ENCODE peak calls at places on chromosomes 6 and 20, in eight cellular contexts. One of them, this sample, is unnamed.

GRCh38 chr6:156167289-156168076 is 609.7 kb upstream of the ARID1B start:
- DNase-seq in DND-41: no peak
- DNase-seq in left lung: no peak
- DNase-seq in right cardiac atrium: peak; percentile 59
- DNase-seq in mesendoderm: no peak
- DNase-seq in CD8-positive, alpha-beta memory T cell: no peak
- DNase-seq in kidney: no peak
- DNase-seq in cardiac muscle cell: no peak
- DNase-seq in this sample: no peak

GRCh38 chr20:34022154-34022842 is 28.6 kb downstream of the RALY start:
- DNase-seq in DND-41: no peak
- DNase-seq in left lung: no peak
- DNase-seq in right cardiac atrium: no peak
- DNase-seq in mesendoderm: peak; percentile 63
- DNase-seq in CD8-positive, alpha-beta memory T cell: no peak
- DNase-seq in kidney: no peak
- DNase-seq in cardiac muscle cell: peak; percentile 34
- DNase-seq in this sample: no peak

GRCh38 chr20:32577657-32578056 is 7.5 kb downstream of the NOL4L start:
- DNase-seq in DND-41: no peak
- DNase-seq in left lung: no peak
- DNase-seq in right cardiac atrium: no peak
- DNase-seq in mesendoderm: no peak
- DNase-seq in CD8-positive, alpha-beta memory T cell: no peak
- DNase-seq in kidney: no peak
- DNase-seq in cardiac muscle cell: no peak
- DNase-seq in this sample: no peak

GRCh38 chr6:72669324-72669723 is 47.5 kb downstream of the KCNQ5 start:
- DNase-seq in DND-41: peak; percentile 16
- DNase-seq in left lung: no peak
- DNase-seq in right cardiac atrium: no peak
- DNase-seq in mesendoderm: no peak
- DNase-seq in CD8-positive, alpha-beta memory T cell: no peak
- DNase-seq in kidney: no peak
- DNase-seq in cardiac muscle cell: no peak
- DNase-seq in this sample: peak; percentile 17

GRCh38 chr20:41408986-41409385 is 42.4 kb upstream of the EMILIN3 start:
- DNase-seq in DND-41: no peak
- DNase-seq in left lung: no peak
- DNase-seq in right cardiac atrium: peak; percentile 68
- DNase-seq in mesendoderm: no peak
- DNase-seq in CD8-positive, alpha-beta memory T cell: no peak
- DNase-seq in kidney: no peak
- DNase-seq in cardiac muscle cell: no peak
- DNase-seq in this sample: no peak

GRCh38 chr6:85035769-85036168 is 271.4 kb upstream of the TBX18 start:
- DNase-seq in DND-41: no peak
- DNase-seq in left lung: no peak
- DNase-seq in right cardiac atrium: no peak
- DNase-seq in mesendoderm: no peak
- DNase-seq in CD8-positive, alpha-beta memory T cell: no peak
- DNase-seq in kidney: no peak
- DNase-seq in cardiac muscle cell: no peak
- DNase-seq in this sample: no peak

GRCh38 chr6:141562801-141563763 is 569.6 kb upstream of the GJE1 start:
- DNase-seq in DND-41: peak; percentile 71
- DNase-seq in left lung: no peak
- DNase-seq in right cardiac atrium: peak; percentile 70
- DNase-seq in mesendoderm: peak; percentile 86
- DNase-seq in CD8-positive, alpha-beta memory T cell: peak; percentile 78
- DNase-seq in kidney: no peak
- DNase-seq in cardiac muscle cell: peak; percentile 80
- DNase-seq in this sample: peak; percentile 55

GRCh38 chr6:29447670-29448069 is 8.6 kb downstream of the OR10C1 start:
- DNase-seq in DND-41: no peak
- DNase-seq in left lung: no peak
- DNase-seq in right cardiac atrium: no peak
- DNase-seq in mesendoderm: peak; percentile 89
- DNase-seq in CD8-positive, alpha-beta memory T cell: no peak
- DNase-seq in kidney: no peak
- DNase-seq in cardiac muscle cell: peak; percentile 16
- DNase-seq in this sample: no peak

GRCh38 chr20:38343107-38343797 is 3.0 kb upstream of the LBP start:
- DNase-seq in DND-41: no peak
- DNase-seq in left lung: no peak
- DNase-seq in right cardiac atrium: peak; percentile 85
- DNase-seq in mesendoderm: no peak
- DNase-seq in CD8-positive, alpha-beta memory T cell: no peak
- DNase-seq in kidney: peak; percentile 84
- DNase-seq in cardiac muscle cell: no peak
- DNase-seq in this sample: no peak

GRCh38 chr6:18327621-18328548 is 59.3 kb upstream of the RNF144B start:
- DNase-seq in DND-41: no peak
- DNase-seq in left lung: peak; percentile 83
- DNase-seq in right cardiac atrium: peak; percentile 62
- DNase-seq in mesendoderm: peak; percentile 33
- DNase-seq in CD8-positive, alpha-beta memory T cell: no peak
- DNase-seq in kidney: peak; percentile 77
- DNase-seq in cardiac muscle cell: no peak
- DNase-seq in this sample: no peak

GRCh38 chr20:23366384-23366783 is 4.4 kb downstream of the GZF1 start:
- DNase-seq in DND-41: no peak
- DNase-seq in left lung: no peak
- DNase-seq in right cardiac atrium: no peak
- DNase-seq in mesendoderm: no peak
- DNase-seq in CD8-positive, alpha-beta memory T cell: no peak
- DNase-seq in kidney: no peak
- DNase-seq in cardiac muscle cell: no peak
- DNase-seq in this sample: no peak

GRCh38 chr20:44720994-44721784 is 6.0 kb downstream of the CCN5 start:
- DNase-seq in DND-41: no peak
- DNase-seq in left lung: no peak
- DNase-seq in right cardiac atrium: peak; percentile 90
- DNase-seq in mesendoderm: no peak
- DNase-seq in CD8-positive, alpha-beta memory T cell: no peak
- DNase-seq in kidney: peak; percentile 49
- DNase-seq in cardiac muscle cell: no peak
- DNase-seq in this sample: no peak

GRCh38 chr6:11042750-11043551 is 1.2 kb downstream of the ELOVL2 start:
- DNase-seq in DND-41: no peak
- DNase-seq in left lung: no peak
- DNase-seq in right cardiac atrium: no peak
- DNase-seq in mesendoderm: peak; percentile 34
- DNase-seq in CD8-positive, alpha-beta memory T cell: no peak
- DNase-seq in kidney: no peak
- DNase-seq in cardiac muscle cell: no peak
- DNase-seq in this sample: peak; percentile 1
- H3K4me3 ChIP-seq in DND-41: no peak overlapping the region
- H3K4me3 ChIP-seq in left lung: no peak overlapping the region
- H3K4me3 ChIP-seq in right cardiac atrium: peak overlapping the region; percentile 95
- H3K4me3 ChIP-seq in mesendoderm: peak overlapping the region; percentile 62
- H3K4me3 ChIP-seq in CD8-positive, alpha-beta memory T cell: no peak overlapping the region
- H3K4me3 ChIP-seq in kidney: no peak overlapping the region
- H3K4me3 ChIP-seq in cardiac muscle cell: peak overlapping the region; percentile 71
- H3K4me3 ChIP-seq in this sample: no peak overlapping the region

GRCh38 chr20:3777381-3777725 is 3.9 kb downstream of the SPEF1 start:
- DNase-seq in DND-41: no peak
- DNase-seq in left lung: no peak
- DNase-seq in right cardiac atrium: no peak
- DNase-seq in mesendoderm: no peak
- DNase-seq in CD8-positive, alpha-beta memory T cell: no peak
- DNase-seq in kidney: no peak
- DNase-seq in cardiac muscle cell: no peak
- DNase-seq in this sample: no peak
- H3K27ac ChIP-seq in DND-41: no peak overlapping the region
- H3K27ac ChIP-seq in left lung: no peak overlapping the region
- H3K27ac ChIP-seq in right cardiac atrium: no peak overlapping the region
- H3K27ac ChIP-seq in mesendoderm: no peak overlapping the region
- H3K27ac ChIP-seq in CD8-positive, alpha-beta memory T cell: no peak overlapping the region
- H3K27ac ChIP-seq in kidney: no peak overlapping the region
- H3K27ac ChIP-seq in cardiac muscle cell: no peak overlapping the region
- H3K27ac ChIP-seq in this sample: peak overlapping the region; percentile 26

GRCh38 chr6:13635948-13636658 is 21.0 kb downstream of the NOL7 start:
- DNase-seq in DND-41: no peak
- DNase-seq in left lung: no peak
- DNase-seq in right cardiac atrium: no peak
- DNase-seq in mesendoderm: peak; percentile 42
- DNase-seq in CD8-positive, alpha-beta memory T cell: no peak
- DNase-seq in kidney: no peak
- DNase-seq in cardiac muscle cell: no peak
- DNase-seq in this sample: no peak
- H3K4me3 ChIP-seq in DND-41: no peak overlapping the region
- H3K4me3 ChIP-seq in left lung: no peak overlapping the region
- H3K4me3 ChIP-seq in right cardiac atrium: no peak overlapping the region
- H3K4me3 ChIP-seq in mesendoderm: no peak overlapping the region
- H3K4me3 ChIP-seq in CD8-positive, alpha-beta memory T cell: no peak overlapping the region
- H3K4me3 ChIP-seq in kidney: no peak overlapping the region
- H3K4me3 ChIP-seq in cardiac muscle cell: no peak overlapping the region
- H3K4me3 ChIP-seq in this sample: no peak overlapping the region

DNA sequence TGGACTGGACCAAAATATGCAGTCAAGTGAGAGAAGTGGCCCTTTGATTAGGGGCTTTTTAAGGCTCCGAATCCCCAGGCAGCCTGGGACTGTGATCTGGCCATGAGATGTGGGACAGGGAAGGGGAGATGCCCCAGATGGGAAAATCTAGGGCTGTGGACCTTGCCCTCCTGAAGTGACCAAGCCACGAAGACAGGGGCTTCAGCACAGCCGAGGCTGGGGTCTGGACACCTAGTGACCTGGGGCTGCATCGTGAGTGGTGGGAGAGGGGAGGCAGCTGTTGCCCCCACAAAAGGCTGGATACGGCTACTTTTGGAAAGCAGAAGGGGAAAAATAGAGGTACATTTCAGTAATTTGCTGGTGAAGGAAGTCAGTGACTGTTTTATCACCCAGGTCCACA is 139.5 kb upstream of the SLC24A3 start:
- DNase-seq in DND-41: no peak
- DNase-seq in left lung: no peak
- DNase-seq in right cardiac atrium: no peak
- DNase-seq in mesendoderm: no peak
- DNase-seq in CD8-positive, alpha-beta memory T cell: no peak
- DNase-seq in kidney: no peak
- DNase-seq in cardiac muscle cell: no peak
- DNase-seq in this sample: no peak
- H3K27ac ChIP-seq in DND-41: no peak overlapping the region
- H3K27ac ChIP-seq in left lung: no peak overlapping the region
- H3K27ac ChIP-seq in right cardiac atrium: no peak overlapping the region
- H3K27ac ChIP-seq in mesendoderm: no peak overlapping the region
- H3K27ac ChIP-seq in CD8-positive, alpha-beta memory T cell: no peak overlapping the region
- H3K27ac ChIP-seq in kidney: no peak overlapping the region
- H3K27ac ChIP-seq in cardiac muscle cell: no peak overlapping the region
- H3K27ac ChIP-seq in this sample: no peak overlapping the region

GRCh38 chr6:88964509-88964908 is 1.1 kb upstream of the RNGTT start:
- DNase-seq in DND-41: no peak
- DNase-seq in left lung: no peak
- DNase-seq in right cardiac atrium: no peak
- DNase-seq in mesendoderm: peak; percentile 60
- DNase-seq in CD8-positive, alpha-beta memory T cell: no peak
- DNase-seq in kidney: no peak
- DNase-seq in cardiac muscle cell: no peak
- DNase-seq in this sample: no peak
- H3K4me3 ChIP-seq in DND-41: peak overlapping the region; percentile 99
- H3K4me3 ChIP-seq in left lung: peak overlapping the region; percentile 75
- H3K4me3 ChIP-seq in right cardiac atrium: peak overlapping the region; percentile 68
- H3K4me3 ChIP-seq in mesendoderm: no peak overlapping the region
- H3K4me3 ChIP-seq in CD8-positive, alpha-beta memory T cell: peak overlapping the region; percentile 97
- H3K4me3 ChIP-seq in kidney: peak overlapping the region; percentile 83
- H3K4me3 ChIP-seq in cardiac muscle cell: peak overlapping the region; percentile 71
- H3K4me3 ChIP-seq in this sample: peak overlapping the region; percentile 82

GRCh38 chr6:7907159-7907558 is 3.4 kb downstream of the TXNDC5 start:
- DNase-seq in DND-41: no peak
- DNase-seq in left lung: no peak
- DNase-seq in right cardiac atrium: no peak
- DNase-seq in mesendoderm: no peak
- DNase-seq in CD8-positive, alpha-beta memory T cell: no peak
- DNase-seq in kidney: no peak
- DNase-seq in cardiac muscle cell: no peak
- DNase-seq in this sample: no peak
- H3K27ac ChIP-seq in DND-41: no peak overlapping the region
- H3K27ac ChIP-seq in left lung: no peak overlapping the region
- H3K27ac ChIP-seq in right cardiac atrium: no peak overlapping the region
- H3K27ac ChIP-seq in mesendoderm: no peak overlapping the region
- H3K27ac ChIP-seq in CD8-positive, alpha-beta memory T cell: no peak overlapping the region
- H3K27ac ChIP-seq in kidney: no peak overlapping the region
- H3K27ac ChIP-seq in cardiac muscle cell: no peak overlapping the region
- H3K27ac ChIP-seq in this sample: no peak overlapping the region

GRCh38 chr6:37523412-37523811 is 23.7 kb upstream of the CCDC167 start:
- DNase-seq in DND-41: no peak
- DNase-seq in left lung: no peak
- DNase-seq in right cardiac atrium: no peak
- DNase-seq in mesendoderm: no peak
- DNase-seq in CD8-positive, alpha-beta memory T cell: no peak
- DNase-seq in kidney: no peak
- DNase-seq in cardiac muscle cell: no peak
- DNase-seq in this sample: no peak
- H3K4me3 ChIP-seq in DND-41: no peak overlapping the region
- H3K4me3 ChIP-seq in left lung: no peak overlapping the region
- H3K4me3 ChIP-seq in right cardiac atrium: no peak overlapping the region
- H3K4me3 ChIP-seq in mesendoderm: no peak overlapping the region
- H3K4me3 ChIP-seq in CD8-positive, alpha-beta memory T cell: no peak overlapping the region
- H3K4me3 ChIP-seq in kidney: no peak overlapping the region
- H3K4me3 ChIP-seq in cardiac muscle cell: no peak overlapping the region
- H3K4me3 ChIP-seq in this sample: no peak overlapping the region

DNA sequence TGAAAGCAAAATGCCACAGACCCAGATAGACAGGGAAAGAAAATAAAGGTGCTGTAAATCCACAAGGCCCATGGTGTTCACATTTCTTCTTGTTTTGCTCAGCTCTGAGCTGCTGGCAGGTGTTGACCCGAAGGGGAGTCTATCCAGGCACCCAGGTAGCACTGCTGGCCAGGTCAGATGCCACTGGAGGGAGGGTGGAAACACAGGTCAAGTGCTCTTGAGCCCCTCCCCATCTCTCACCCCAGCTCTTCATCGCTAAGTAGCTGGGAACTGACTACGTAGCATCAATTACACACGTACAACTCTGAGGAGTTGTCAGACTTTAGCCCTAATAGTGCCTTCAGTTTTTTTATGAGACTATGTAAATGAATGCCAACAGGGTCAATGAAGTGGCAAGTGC is 287.8 kb upstream of the QKI start:
- DNase-seq in DND-41: no peak
- DNase-seq in left lung: no peak
- DNase-seq in right cardiac atrium: no peak
- DNase-seq in mesendoderm: no peak
- DNase-seq in CD8-positive, alpha-beta memory T cell: no peak
- DNase-seq in kidney: no peak
- DNase-seq in cardiac muscle cell: peak; percentile 54
- DNase-seq in this sample: no peak
- H3K27ac ChIP-seq in DND-41: no peak overlapping the region
- H3K27ac ChIP-seq in left lung: no peak overlapping the region
- H3K27ac ChIP-seq in right cardiac atrium: no peak overlapping the region
- H3K27ac ChIP-seq in mesendoderm: no peak overlapping the region
- H3K27ac ChIP-seq in CD8-positive, alpha-beta memory T cell: no peak overlapping the region
- H3K27ac ChIP-seq in kidney: no peak overlapping the region
- H3K27ac ChIP-seq in cardiac muscle cell: no peak overlapping the region
- H3K27ac ChIP-seq in this sample: no peak overlapping the region

GRCh38 chr20:59933296-59933848 is at the start of gene SYCP2:
- DNase-seq in DND-41: no peak
- DNase-seq in left lung: no peak
- DNase-seq in right cardiac atrium: peak; percentile 85
- DNase-seq in mesendoderm: no peak
- DNase-seq in CD8-positive, alpha-beta memory T cell: peak; percentile 84
- DNase-seq in kidney: peak; percentile 83
- DNase-seq in cardiac muscle cell: no peak
- DNase-seq in this sample: peak; percentile 59
- H3K4me3 ChIP-seq in DND-41: no peak within 1 kb of the TSS
- H3K4me3 ChIP-seq in left lung: peak within 1 kb of the TSS; percentile 56
- H3K4me3 ChIP-seq in right cardiac atrium: peak within 1 kb of the TSS; percentile 67
- H3K4me3 ChIP-seq in mesendoderm: no peak within 1 kb of the TSS
- H3K4me3 ChIP-seq in CD8-positive, alpha-beta memory T cell: peak within 1 kb of the TSS; percentile 63
- H3K4me3 ChIP-seq in kidney: peak within 1 kb of the TSS; percentile 62
- H3K4me3 ChIP-seq in cardiac muscle cell: peak within 1 kb of the TSS; percentile 25
- H3K4me3 ChIP-seq in this sample: peak within 1 kb of the TSS; percentile 74

This sample was measured in naive thymus-derived CD4-positive, alpha-beta T cell.